ENCODE peak calls at places on chromosomes 16 and 17, in five cellular contexts. G is H9, E is GM12878, D is A549, A is MM.1S. J is an unnamed sample.

GRCh38 chr17:3803308-3803640 is 2.3 kb upstream of the ITGAE start:
- DNase-seq in G (no peak), E (no peak), D (no peak), A (no peak), J (no peak)

GRCh38 chr16:90018297-90019200 is 707 bp downstream of the DBNDD1 start:
- DNase-seq in G (peak; percentile 57), E (no peak), D (no peak), A (no peak), J (peak; percentile 29)

GRCh38 chr17:16122697-16123434 is 92.5 kb downstream of the NCOR1 start:
- DNase-seq in G (no peak), E (no peak), D (no peak), A (no peak), J (peak; percentile 73)

GRCh38 chr16:24130494-24131085 is 125.5 kb upstream of the CACNG3 start:
- DNase-seq in G (no peak), E (no peak), D (no peak), A (no peak), J (no peak)

GRCh38 chr17:65952586-65952985 is 239.3 kb downstream of the CEP112 start:
- DNase-seq in G (no peak), E (no peak), D (no peak), A (no peak), J (no peak)

GRCh38 chr16:20750558-20750957 is 8.9 kb upstream of the THUMPD1 start:
- DNase-seq in G (no peak), E (no peak), D (no peak), A (no peak), J (no peak)

GRCh38 chr17:44069974-44070454 is 521 bp upstream of the G6PC3 start:
- DNase-seq in G (peak; percentile 70), E (no peak), D (peak; percentile 66), A (no peak), J (no peak)

GRCh38 chr16:49492896-49493620 is 119.5 kb downstream of the C16orf78 start:
- DNase-seq in G (no peak), E (no peak), D (no peak), A (no peak), J (no peak)

GRCh38 chr17:41835800-41836549 is at the start of gene NT5C3B:
- DNase-seq in G (peak; percentile 78), E (no peak), D (peak; percentile 93), A (peak; percentile 52), J (peak; percentile 55)

GRCh38 chr16:73125860-73126259 is 77.9 kb upstream of the ZFHX3 start:
- DNase-seq in G (no peak), E (no peak), D (no peak), A (no peak), J (peak; percentile 13)

GRCh38 chr16:2333231-2333630 is 7.3 kb downstream of the ABCA3 start:
- DNase-seq in G (no peak), E (no peak), D (no peak), A (no peak), J (no peak)

GRCh38 chr16:64417711-64418227 is 704.1 kb downstream of the CDH11 start:
- DNase-seq in G (no peak), E (no peak), D (no peak), A (no peak), J (no peak)

GRCh38 chr17:19238167-19238505 is 970 bp downstream of the EPN2 start:
- DNase-seq in G (peak; percentile 58), E (no peak), D (peak; percentile 58), A (peak; percentile 10), J (peak; percentile 45)

GRCh38 chr17:40093580-40094201 is 6.7 kb downstream of the NR1D1 start:
- DNase-seq in G (no peak), E (no peak), D (no peak), A (no peak), J (no peak)

GRCh38 chr17:79990704-79991103 is 45.0 kb downstream of the TBC1D16 start:
- DNase-seq in G (no peak), E (no peak), D (no peak), A (no peak), J (no peak)

GRCh38 chr17:1724869-1725641 is 551 bp downstream of the WDR81 start:
- DNase-seq in G (no peak), E (no peak), D (no peak), A (peak; percentile 11), J (no peak)

GRCh38 chr16:2776500-2777139 is 460 bp downstream of the ELOB start:
- DNase-seq in G (no peak), E (no peak), D (no peak), A (peak; percentile 36), J (peak; percentile 15)

GRCh38 chr17:27466376-27466747 is 10.1 kb downstream of the KSR1 start:
- DNase-seq in G (peak; percentile 58), E (no peak), D (no peak), A (no peak), J (no peak)

GRCh38 chr17:80818871-80819270 is 172.8 kb upstream of the CHMP6 start:
- DNase-seq in G (no peak), E (no peak), D (no peak), A (no peak), J (no peak)

GRCh38 chr16:52251495-52251894 is 295.4 kb downstream of the TOX3 start:
- DNase-seq in G (no peak), E (no peak), D (no peak), A (no peak), J (no peak)

GRCh38 chr16:23640669-23640958 is 496 bp downstream of the PALB2 start:
- DNase-seq in G (no peak), E (no peak), D (peak; percentile 34), A (no peak), J (no peak)

GRCh38 chr16:82633964-82634600 is 7.3 kb downstream of the CDH13 start:
- DNase-seq in G (no peak), E (no peak), D (no peak), A (no peak), J (peak; percentile 25)

GRCh38 chr17:197352-197751 is 15.9 kb upstream of the DOC2B start:
- DNase-seq in G (no peak), E (no peak), D (no peak), A (no peak), J (no peak)
- TF ChIP-seq CTCF in G (no peak), E (no peak), D (no peak), A (no peak), J (no peak)

DNA sequence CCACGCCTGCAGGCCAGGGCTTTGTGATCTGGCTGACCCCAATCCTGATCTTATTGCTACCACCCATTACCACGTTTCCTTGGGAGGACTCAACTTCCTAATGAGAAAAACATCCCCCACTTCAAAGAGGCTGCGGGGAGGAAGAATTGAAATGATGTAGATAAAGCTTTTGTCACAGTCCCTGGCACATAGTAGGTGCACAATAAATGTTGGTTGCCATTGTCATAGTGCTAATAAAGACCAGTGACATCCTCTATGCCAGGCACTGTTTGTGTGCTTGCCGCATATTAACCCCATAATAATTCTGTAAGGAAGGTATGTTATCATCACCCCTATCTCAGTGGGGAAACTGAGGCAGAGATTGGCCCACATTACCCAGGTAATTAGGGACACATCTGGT is 22.4 kb downstream of the WNT3 start:
- DNase-seq in G (no peak), E (no peak), D (no peak), A (no peak), J (no peak)
- H3K4me2 ChIP-seq in G (no peak overlapping the region), E (no peak overlapping the region), D (peak overlapping the region; percentile 70), A (no peak overlapping the region), J (no peak overlapping the region)

GRCh38 chr17:45087496-45087975 is 26.4 kb downstream of the NMT1 start:
- DNase-seq in G (no peak), E (no peak), D (no peak), A (no peak), J (no peak)
- H3K27ac ChIP-seq in G (no peak overlapping the region), E (no peak overlapping the region), D (no peak overlapping the region), A (no peak overlapping the region), J (no peak overlapping the region)

GRCh38 chr17:59899099-59899498 is 6.2 kb downstream of the RPS6KB1 start:
- DNase-seq in G (no peak), E (no peak), D (no peak), A (no peak), J (no peak)
- TF ChIP-seq CTCF in G (no peak), E (peak; percentile 48), D (no peak), A (no peak), J (no peak)

GRCh38 chr17:64628641-64629040 is 33.5 kb downstream of the SMURF2 start:
- DNase-seq in G (no peak), E (no peak), D (no peak), A (no peak), J (no peak)
- H3K4me2 ChIP-seq in G (no peak overlapping the region), E (peak overlapping the region; percentile 57), D (no peak overlapping the region), A (no peak overlapping the region), J (no peak overlapping the region)